ENCODE peak calls at places on chromosomes 7 and 10, in six cellular contexts. One of them, this sample, is unnamed.

GRCh38 chr7:26958834-26959233 is 94.4 kb upstream of the SKAP2 start:
- DNase-seq in upper lobe of right lung: no peak
- DNase-seq in neural progenitor cell: no peak
- DNase-seq in GM23338: no peak
- DNase-seq in right atrium auricular region: no peak
- DNase-seq in ovary: no peak
- DNase-seq in this sample: no peak

GRCh38 chr10:16673443-16673842 is 143.8 kb downstream of the RSU1 start:
- DNase-seq in upper lobe of right lung: no peak
- DNase-seq in neural progenitor cell: no peak
- DNase-seq in GM23338: no peak
- DNase-seq in right atrium auricular region: no peak
- DNase-seq in ovary: no peak
- DNase-seq in this sample: no peak

GRCh38 chr10:31123946-31124345 is 92.3 kb upstream of the ZNF438 start:
- DNase-seq in upper lobe of right lung: no peak
- DNase-seq in neural progenitor cell: no peak
- DNase-seq in GM23338: no peak
- DNase-seq in right atrium auricular region: no peak
- DNase-seq in ovary: no peak
- DNase-seq in this sample: no peak

GRCh38 chr7:32145911-32146310 is 75.7 kb upstream of the PDE1C start:
- DNase-seq in upper lobe of right lung: no peak
- DNase-seq in neural progenitor cell: no peak
- DNase-seq in GM23338: no peak
- DNase-seq in right atrium auricular region: no peak
- DNase-seq in ovary: no peak
- DNase-seq in this sample: no peak

GRCh38 chr10:5575482-5576153 is 50.9 kb downstream of the CALML3 start:
- DNase-seq in upper lobe of right lung: peak; percentile 51
- DNase-seq in neural progenitor cell: no peak
- DNase-seq in GM23338: no peak
- DNase-seq in right atrium auricular region: no peak
- DNase-seq in ovary: peak; percentile 63
- DNase-seq in this sample: no peak

GRCh38 chr10:70109064-70109729 is 23.4 kb downstream of the AIFM2 start:
- DNase-seq in upper lobe of right lung: no peak
- DNase-seq in neural progenitor cell: no peak
- DNase-seq in GM23338: no peak
- DNase-seq in right atrium auricular region: no peak
- DNase-seq in ovary: no peak
- DNase-seq in this sample: no peak

GRCh38 chr7:79293655-79294142 is 159.8 kb downstream of the MAGI2 start:
- DNase-seq in upper lobe of right lung: peak; percentile 54
- DNase-seq in neural progenitor cell: no peak
- DNase-seq in GM23338: no peak
- DNase-seq in right atrium auricular region: no peak
- DNase-seq in ovary: no peak
- DNase-seq in this sample: no peak

GRCh38 chr10:43198682-43199005 is 60.4 kb downstream of the CSGALNACT2 start:
- DNase-seq in upper lobe of right lung: peak; percentile 49
- DNase-seq in neural progenitor cell: no peak
- DNase-seq in GM23338: no peak
- DNase-seq in right atrium auricular region: no peak
- DNase-seq in ovary: no peak
- DNase-seq in this sample: peak; percentile 3

DNA sequence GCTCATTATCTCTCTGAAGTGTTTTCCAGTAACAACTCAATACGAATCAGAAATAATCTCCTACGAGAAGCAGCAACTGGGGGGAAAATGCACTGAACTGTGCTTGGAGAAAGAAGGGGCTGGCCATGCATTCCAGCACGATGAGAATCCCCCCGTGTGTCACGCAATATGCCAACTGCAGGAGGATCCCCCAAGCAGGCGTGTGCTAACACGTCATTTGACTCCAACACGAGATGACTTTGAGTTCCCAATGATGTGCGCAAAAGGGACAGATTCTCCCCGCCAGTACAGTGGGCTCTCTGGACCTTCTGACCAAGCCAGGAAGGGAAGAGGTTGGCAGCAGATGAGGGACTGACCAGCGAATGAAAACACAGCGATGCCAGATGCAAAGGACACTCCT is 105.5 kb downstream of the KCNMA1 start:
- DNase-seq in upper lobe of right lung: no peak
- DNase-seq in neural progenitor cell: no peak
- DNase-seq in GM23338: no peak
- DNase-seq in right atrium auricular region: no peak
- DNase-seq in ovary: no peak
- DNase-seq in this sample: no peak
- H3K4me1 ChIP-seq in upper lobe of right lung: peaks cover 4% of the 10 kb centered on the region
- H3K4me1 ChIP-seq in neural progenitor cell: peaks cover 7% of the 10 kb centered on the region
- H3K4me1 ChIP-seq in GM23338: peaks cover 22% of the 10 kb centered on the region
- H3K4me1 ChIP-seq in right atrium auricular region: no peaks in the 10 kb centered on the region
- H3K4me1 ChIP-seq in ovary: no peaks in the 10 kb centered on the region
- H3K4me1 ChIP-seq in this sample: peaks cover 3% of the 10 kb centered on the region

GRCh38 chr10:666237-667012 is 23.0 kb downstream of the DIP2C start:
- DNase-seq in upper lobe of right lung: peak; percentile 48
- DNase-seq in neural progenitor cell: no peak
- DNase-seq in GM23338: no peak
- DNase-seq in right atrium auricular region: no peak
- DNase-seq in ovary: peak; percentile 41
- DNase-seq in this sample: no peak
- H3K27ac ChIP-seq in upper lobe of right lung: no peak overlapping the region
- H3K27ac ChIP-seq in neural progenitor cell: no peak overlapping the region
- H3K27ac ChIP-seq in GM23338: no peak overlapping the region
- H3K27ac ChIP-seq in right atrium auricular region: no peak overlapping the region
- H3K27ac ChIP-seq in ovary: no peak overlapping the region
- H3K27ac ChIP-seq in this sample: peak overlapping the region; percentile 81

GRCh38 chr10:92541583-92541982 is 32.3 kb downstream of the IDE start:
- DNase-seq in upper lobe of right lung: no peak
- DNase-seq in neural progenitor cell: no peak
- DNase-seq in GM23338: no peak
- DNase-seq in right atrium auricular region: no peak
- DNase-seq in ovary: no peak
- DNase-seq in this sample: no peak

GRCh38 chr10:92545556-92545955 is 28.3 kb downstream of the IDE start:
- DNase-seq in upper lobe of right lung: no peak
- DNase-seq in neural progenitor cell: no peak
- DNase-seq in GM23338: no peak
- DNase-seq in right atrium auricular region: no peak
- DNase-seq in ovary: no peak
- DNase-seq in this sample: no peak

GRCh38 chr10:92544296-92544695 is 29.6 kb downstream of the IDE start:
- DNase-seq in upper lobe of right lung: no peak
- DNase-seq in neural progenitor cell: no peak
- DNase-seq in GM23338: peak; percentile 33
- DNase-seq in right atrium auricular region: no peak
- DNase-seq in ovary: no peak
- DNase-seq in this sample: no peak

GRCh38 chr10:92538231-92538958 is 35.5 kb downstream of the IDE start:
- DNase-seq in upper lobe of right lung: no peak
- DNase-seq in neural progenitor cell: no peak
- DNase-seq in GM23338: no peak
- DNase-seq in right atrium auricular region: no peak
- DNase-seq in ovary: no peak
- DNase-seq in this sample: no peak

GRCh38 chr10:92542458-92542857 is 31.4 kb downstream of the IDE start:
- DNase-seq in upper lobe of right lung: no peak
- DNase-seq in neural progenitor cell: no peak
- DNase-seq in GM23338: no peak
- DNase-seq in right atrium auricular region: no peak
- DNase-seq in ovary: no peak
- DNase-seq in this sample: no peak
- H3K4me1 ChIP-seq in upper lobe of right lung: peaks cover 10% of the 10 kb centered on the region
- H3K4me1 ChIP-seq in neural progenitor cell: no peaks in the 10 kb centered on the region
- H3K4me1 ChIP-seq in GM23338: peaks cover 23% of the 10 kb centered on the region
- H3K4me1 ChIP-seq in right atrium auricular region: no peaks in the 10 kb centered on the region
- H3K4me1 ChIP-seq in ovary: peaks cover 2% of the 10 kb centered on the region
- H3K4me1 ChIP-seq in this sample: no peaks in the 10 kb centered on the region

GRCh38 chr7:7274782-7275181 is 92.4 kb downstream of the C1GALT1 start:
- DNase-seq in upper lobe of right lung: no peak
- DNase-seq in neural progenitor cell: peak; percentile 17
- DNase-seq in GM23338: peak; percentile 55
- DNase-seq in right atrium auricular region: no peak
- DNase-seq in ovary: no peak
- DNase-seq in this sample: no peak
- H3K27ac ChIP-seq in upper lobe of right lung: no peak overlapping the region
- H3K27ac ChIP-seq in neural progenitor cell: no peak overlapping the region
- H3K27ac ChIP-seq in GM23338: no peak overlapping the region
- H3K27ac ChIP-seq in right atrium auricular region: no peak overlapping the region
- H3K27ac ChIP-seq in ovary: no peak overlapping the region
- H3K27ac ChIP-seq in this sample: no peak overlapping the region

GRCh38 chr10:51436805-51437204 is 262.6 kb downstream of the CSTF2T start:
- DNase-seq in upper lobe of right lung: no peak
- DNase-seq in neural progenitor cell: no peak
- DNase-seq in GM23338: no peak
- DNase-seq in right atrium auricular region: no peak
- DNase-seq in ovary: no peak
- DNase-seq in this sample: no peak
- H3K4me1 ChIP-seq in upper lobe of right lung: no peaks in the 10 kb centered on the region
- H3K4me1 ChIP-seq in neural progenitor cell: peaks cover under 1% of the 10 kb centered on the region
- H3K4me1 ChIP-seq in GM23338: no peaks in the 10 kb centered on the region
- H3K4me1 ChIP-seq in right atrium auricular region: no peaks in the 10 kb centered on the region
- H3K4me1 ChIP-seq in ovary: no peaks in the 10 kb centered on the region
- H3K4me1 ChIP-seq in this sample: no peaks in the 10 kb centered on the region

GRCh38 chr10:52644678-52645434 is 127.7 kb downstream of the MBL2 start:
- DNase-seq in upper lobe of right lung: no peak
- DNase-seq in neural progenitor cell: peak; percentile 63
- DNase-seq in GM23338: peak; percentile 77
- DNase-seq in right atrium auricular region: no peak
- DNase-seq in ovary: no peak
- DNase-seq in this sample: no peak
- H3K27ac ChIP-seq in upper lobe of right lung: no peak overlapping the region
- H3K27ac ChIP-seq in neural progenitor cell: no peak overlapping the region
- H3K27ac ChIP-seq in GM23338: no peak overlapping the region
- H3K27ac ChIP-seq in right atrium auricular region: no peak overlapping the region
- H3K27ac ChIP-seq in ovary: no peak overlapping the region
- H3K27ac ChIP-seq in this sample: no peak overlapping the region

GRCh38 chr10:95756796-95757657 is 1.1 kb downstream of the ENTPD1 start:
- DNase-seq in upper lobe of right lung: no peak
- DNase-seq in neural progenitor cell: no peak
- DNase-seq in GM23338: no peak
- DNase-seq in right atrium auricular region: no peak
- DNase-seq in ovary: no peak
- DNase-seq in this sample: no peak
- H3K4me1 ChIP-seq in upper lobe of right lung: peaks cover 9% of the 10 kb centered on the region
- H3K4me1 ChIP-seq in neural progenitor cell: peaks cover 8% of the 10 kb centered on the region
- H3K4me1 ChIP-seq in GM23338: peaks cover 8% of the 10 kb centered on the region
- H3K4me1 ChIP-seq in right atrium auricular region: no peaks in the 10 kb centered on the region
- H3K4me1 ChIP-seq in ovary: no peaks in the 10 kb centered on the region
- H3K4me1 ChIP-seq in this sample: peaks cover 5% of the 10 kb centered on the region

GRCh38 chr10:112184052-112184371 is 447 bp upstream of the GPAM start:
- DNase-seq in upper lobe of right lung: no peak
- DNase-seq in neural progenitor cell: no peak
- DNase-seq in GM23338: no peak
- DNase-seq in right atrium auricular region: no peak
- DNase-seq in ovary: no peak
- DNase-seq in this sample: no peak
- H3K27ac ChIP-seq in upper lobe of right lung: peak overlapping the region; percentile 81
- H3K27ac ChIP-seq in neural progenitor cell: no peak overlapping the region
- H3K27ac ChIP-seq in GM23338: peak overlapping the region; percentile 22
- H3K27ac ChIP-seq in right atrium auricular region: peak overlapping the region; percentile 77
- H3K27ac ChIP-seq in ovary: no peak overlapping the region
- H3K27ac ChIP-seq in this sample: peak overlapping the region; percentile 63